ENCODE peak calls at places on chromosomes 12 and 14, in eight cellular contexts. K, H, V, I, O, S, R and A are unnamed samples.

GRCh38 chr12:79058342-79058741 is 193.8 kb downstream of the SYT1 start:
- DNase-seq in S (no peak), V (no peak), K (no peak), R (no peak), O (peak; percentile 83), H (no peak), I (peak; percentile 61), A (no peak)

GRCh38 chr12:101924647-101925046 is 47.3 kb downstream of the DRAM1 start:
- DNase-seq in K (peak; percentile 72), R (peak; percentile 47), S (no peak), H (no peak), O (no peak), V (no peak), I (peak; percentile 29), A (no peak)

GRCh38 chr14:28763914-28764848 is 2.4 kb upstream of the FOXG1 start:
- DNase-seq in V (no peak), O (no peak), R (no peak), I (no peak), H (no peak), S (no peak), K (no peak), A (no peak)

GRCh38 chr12:86719381-86719780 is 463.2 kb upstream of the MGAT4C start:
- DNase-seq in H (no peak), O (peak; percentile 42), I (peak; percentile 44), S (peak; percentile 35), K (peak; percentile 81), R (no peak), V (no peak), A (no peak)

GRCh38 chr12:64583395-64584172 is 26.7 kb upstream of the RASSF3 start:
- DNase-seq in H (no peak), V (no peak), K (peak; percentile 36), R (no peak), S (no peak), I (peak; percentile 15), O (peak; percentile 49), A (no peak)

GRCh38 chr12:33795536-33795935 is 226.8 kb upstream of the ALG10 start:
- DNase-seq in S (no peak), R (no peak), O (no peak), H (no peak), V (no peak), I (no peak), K (no peak), A (no peak)

GRCh38 chr12:43760396-43760795 is 1.6 kb downstream of the IRAK4 start:
- DNase-seq in R (no peak), O (no peak), I (no peak), S (no peak), V (no peak), K (no peak), H (no peak), A (no peak)

GRCh38 chr12:123101467-123102004 is 49.4 kb downstream of the PITPNM2 start:
- DNase-seq in O (no peak), S (no peak), H (no peak), R (no peak), I (no peak), V (no peak), K (no peak), A (no peak)

GRCh38 chr12:19223695-19224094 is 94.2 kb downstream of the PLEKHA5 start:
- DNase-seq in S (no peak), O (peak; percentile 86), H (no peak), K (peak; percentile 63), V (no peak), I (peak; percentile 50), R (no peak), A (no peak)

GRCh38 chr12:3748620-3749019 is 4.3 kb downstream of the CRACR2A start:
- DNase-seq in I (no peak), H (no peak), O (no peak), S (no peak), V (no peak), K (no peak), R (no peak), A (no peak)

GRCh38 chr12:39723831-39724230 is 104.2 kb upstream of the ABCD2 start:
- DNase-seq in V (no peak), O (peak; percentile 2), I (peak; percentile 58), H (no peak), K (peak; percentile 54), S (no peak), R (no peak), A (no peak)

GRCh38 chr12:122740351-122740750 is 9.7 kb upstream of the HCAR1 start:
- DNase-seq in O (no peak), R (no peak), S (no peak), I (peak; percentile 14), V (no peak), H (no peak), K (peak; percentile 40), A (no peak)

GRCh38 chr12:109679716-109680520 is 33.7 kb upstream of the FAM222A start:
- DNase-seq in S (no peak), I (no peak), R (no peak), H (peak; percentile 50), V (no peak), O (no peak), K (no peak), A (no peak)

GRCh38 chr12:104183443-104183842 is 32.1 kb upstream of the TXNRD1 start:
- DNase-seq in O (no peak), V (no peak), I (no peak), H (no peak), S (no peak), R (no peak), K (no peak), A (no peak)

GRCh38 chr14:53285806-53286205 is 132.7 kb upstream of the DDHD1 start:
- DNase-seq in I (peak; percentile 10), H (no peak), S (no peak), R (no peak), O (no peak), K (no peak), V (no peak), A (no peak)

GRCh38 chr12:111642681-111643427 is 42.9 kb downstream of the BRAP start:
- DNase-seq in R (no peak), V (no peak), S (no peak), O (no peak), I (no peak), H (no peak), K (peak; percentile 35), A (no peak)

GRCh38 chr12:3313655-3314305 is 177.2 kb upstream of the PRMT8 start:
- DNase-seq in V (no peak), I (peak; percentile 14), O (peak; percentile 44), K (peak; percentile 20), R (no peak), H (peak; percentile 62), S (no peak), A (no peak)

GRCh38 chr12:28973491-28973890 is 175.6 kb upstream of the FAR2 start:
- DNase-seq in S (no peak), I (no peak), K (no peak), R (no peak), H (no peak), V (no peak), O (no peak), A (no peak)

GRCh38 chr12:40993158-40993557 is 195.0 kb upstream of the PDZRN4 start:
- DNase-seq in S (no peak), V (no peak), K (no peak), I (no peak), O (no peak), R (no peak), H (no peak), A (no peak)

GRCh38 chr14:74921053-74921620 is 1.9 kb downstream of the RPS6KL1 start:
- DNase-seq in S (no peak), V (no peak), I (no peak), H (no peak), R (no peak), K (no peak), O (no peak), A (no peak)

GRCh38 chr14:68305738-68306137 is 486.2 kb downstream of the RAD51B start:
- DNase-seq in I (no peak), K (no peak), R (no peak), H (no peak), O (no peak), V (no peak), S (no peak), A (no peak)

GRCh38 chr14:76820700-76821099 is 5.5 kb upstream of the LRRC74A start:
- DNase-seq in S (no peak), V (peak; percentile 57), O (no peak), H (no peak), R (no peak), K (no peak), I (no peak), A (no peak)

GRCh38 chr12:75656650-75657049 is 145.2 kb upstream of the KRR1 start:
- DNase-seq in K (peak; percentile 87), I (peak; percentile 89), V (no peak), R (no peak), O (peak; percentile 85), S (peak; percentile 90), H (no peak), A (peak; percentile 63)

GRCh38 chr12:124398578-124399227 is 103.8 kb downstream of the RFLNA start:
- DNase-seq in S (no peak), I (peak; percentile 69), O (no peak), H (no peak), R (peak; percentile 84), V (no peak), K (no peak), A (no peak)

DNA sequence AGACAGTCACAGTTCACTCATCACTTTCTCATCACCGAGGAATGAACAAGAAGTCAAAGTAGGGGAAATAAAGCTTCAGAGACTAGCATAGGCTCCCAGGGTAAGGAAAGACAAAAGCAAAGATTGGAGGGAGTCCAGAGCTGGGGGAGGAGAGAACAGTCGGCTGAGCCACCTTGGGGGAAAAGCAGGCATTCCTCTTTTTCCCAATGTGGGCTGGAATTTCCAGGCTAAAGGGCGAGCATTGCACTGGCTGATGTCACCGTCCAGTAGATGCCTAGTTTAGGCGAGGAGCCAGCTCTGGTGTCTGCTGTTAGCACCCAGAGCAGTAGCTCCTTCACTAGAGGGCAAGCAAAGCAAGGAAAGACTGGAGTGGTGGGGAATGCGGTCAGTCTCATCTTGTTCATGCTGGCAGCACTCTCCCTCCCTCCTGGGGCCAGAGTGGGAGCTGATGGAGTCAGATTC is 8.5 kb upstream of the KRT75 start:
- DNase-seq in H (peak; percentile 60), S (peak; percentile 59), K (peak; percentile 97), V (no peak), I (peak; percentile 95), O (peak; percentile 74), R (no peak), A (no peak)
- TF ChIP-seq CTCF in H (no peak), S (peak; percentile 32), K (peak; percentile 48), V (no peak), I (peak; percentile 38), O (peak; percentile 38), R (no peak), A (peak; percentile 22)

GRCh38 chr14:99174081-99174851 is 97.7 kb downstream of the BCL11B start:
- DNase-seq in O (no peak), V (no peak), K (no peak), R (no peak), S (no peak), I (no peak), H (peak; percentile 68), A (no peak)
- TF ChIP-seq CTCF in O (no peak), V (no peak), K (no peak), R (no peak), S (no peak), I (no peak), H (peak; percentile 25), A (no peak)

GRCh38 chr14:105369653-105370040 is 28.7 kb upstream of the TEX22 start:
- DNase-seq in I (no peak), R (no peak), V (no peak), H (no peak), O (no peak), K (no peak), S (no peak), A (no peak)
- TF ChIP-seq CTCF in I (no peak), R (no peak), V (no peak), H (no peak), O (no peak), K (no peak), S (no peak), A (no peak)

GRCh38 chr12:69816082-69816481 is 8.9 kb upstream of the MYRFL start:
- DNase-seq in I (no peak), S (no peak), H (no peak), O (no peak), R (no peak), V (peak; percentile 4), K (no peak), A (no peak)

GRCh38 chr12:69810870-69811498 is 14.0 kb upstream of the MYRFL start:
- DNase-seq in H (no peak), O (no peak), K (no peak), R (no peak), S (no peak), I (no peak), V (no peak), A (no peak)
- TF ChIP-seq CTCF in H (no peak), O (no peak), K (no peak), R (no peak), S (no peak), I (no peak), V (no peak), A (no peak)